ENCODE peak calls at places on chromosomes 5 and 9, in four cellular contexts. X is CD8-positive, alpha-beta memory T cell; V is activated naive CD4-positive, alpha-beta T cell treated with Interleukin-2 at 50 U/mL for 16 hours; Y is HEK293T. M is an unnamed sample.
A peak's percentile ranks its signal among the peaks of the same experiment; 100 is the strongest.

GRCh38 chr9:591292-591691 is 250.2 kb upstream of the DMRT1 start:
- DNase-seq in X (no peak), V (no peak), Y (no peak), M (no peak)

GRCh38 chr5:62460578-62460983 is 48.0 kb downstream of the IPO11 start:
- DNase-seq in X (peak; percentile 16), V (no peak), Y (peak; percentile 22), M (no peak)

GRCh38 chr9:136804509-136805206 is 3.1 kb upstream of the RABL6 start:
- DNase-seq in X (no peak), V (no peak), Y (no peak), M (no peak)

GRCh38 chr5:79133121-79133656 is 21.6 kb downstream of the BHMT start:
- DNase-seq in X (peak; percentile 26), V (no peak), Y (no peak), M (no peak)

GRCh38 chr9:88950341-88951141 is 40.7 kb upstream of the S1PR3 start:
- DNase-seq in X (no peak), V (no peak), Y (no peak), M (no peak)

GRCh38 chr9:74497750-74498615 is 848 bp downstream of the RORB start:
- DNase-seq in X (peak; percentile 8), V (no peak), Y (peak; percentile 29), M (peak; percentile 8)

GRCh38 chr5:88883566-88884434 is 816 bp upstream of the MEF2C start:
- DNase-seq in X (no peak), V (no peak), Y (peak; percentile 62), M (peak; percentile 37)

GRCh38 chr9:120890415-120891254 is 13.6 kb upstream of the PHF19 start:
- DNase-seq in X (peak; percentile 83), V (peak; percentile 42), Y (no peak), M (peak; percentile 57)

GRCh38 chr5:98454904-98455303 is 318.6 kb upstream of the RGMB start:
- DNase-seq in X (no peak), V (no peak), Y (no peak), M (no peak)

GRCh38 chr5:58040851-58041250 is 419.0 kb downstream of the PLK2 start:
- DNase-seq in X (no peak), V (no peak), Y (no peak), M (no peak)

GRCh38 chr5:124790261-124790894 is 43.9 kb upstream of the ZNF608 start:
- DNase-seq in X (no peak), V (no peak), Y (no peak), M (no peak)

GRCh38 chr5:145660897-145661650 is 174.1 kb downstream of the PRELID2 start:
- DNase-seq in X (no peak), V (no peak), Y (no peak), M (no peak)

GRCh38 chr9:134486127-134486995 is 155.2 kb upstream of the COL5A1 start:
- DNase-seq in X (no peak), V (no peak), Y (no peak), M (no peak)

GRCh38 chr5:68381909-68382308 is 166.4 kb downstream of the PIK3R1 start:
- DNase-seq in X (no peak), V (no peak), Y (no peak), M (no peak)

GRCh38 chr9:101705135-101705661 is 33.2 kb downstream of the GRIN3A start:
- DNase-seq in X (peak; percentile 39), V (no peak), Y (peak; percentile 40), M (peak; percentile 36)

GRCh38 chr5:136006767-136007251 is 22.0 kb upstream of the TGFBI start:
- DNase-seq in X (no peak), V (no peak), Y (no peak), M (no peak)

GRCh38 chr5:64979518-64979917 is 210.8 kb downstream of the CWC27 start:
- DNase-seq in X (no peak), V (no peak), Y (no peak), M (no peak)

GRCh38 chr9:98834386-98834785 is 26.9 kb downstream of the GALNT12 start:
- DNase-seq in X (no peak), V (no peak), Y (no peak), M (no peak)

GRCh38 chr9:32523910-32524309 is 2.1 kb downstream of the RIGI start:
- DNase-seq in X (no peak), V (no peak), Y (no peak), M (no peak)

GRCh38 chr9:86034863-86035734 is 64.3 kb downstream of the GOLM1 start:
- DNase-seq in X (no peak), V (no peak), Y (peak; percentile 76), M (peak; percentile 27)

GRCh38 chr5:33892419-33893151 is 795 bp upstream of the ADAMTS12 start:
- DNase-seq in X (no peak), V (no peak), Y (no peak), M (no peak)

GRCh38 chr5:142929602-142930001 is 159.4 kb downstream of the ARHGAP26 start:
- DNase-seq in X (peak; percentile 1), V (no peak), Y (no peak), M (no peak)

GRCh38 chr5:177498013-177498847 is 826 bp upstream of the PDLIM7 start:
- DNase-seq in X (no peak), V (no peak), Y (no peak), M (peak; percentile 55)

GRCh38 chr5:131068893-131069643 is 96.0 kb downstream of the HINT1 start:
- DNase-seq in X (peak; percentile 63), V (peak; percentile 44), Y (no peak), M (peak; percentile 36)

GRCh38 chr5:125140855-125141254 is 394.4 kb upstream of the ZNF608 start:
- DNase-seq in X (no peak), V (no peak), Y (no peak), M (no peak)

GRCh38 chr5:154706416-154706815 is 48.8 kb upstream of the LARP1 start:
- DNase-seq in X (no peak), V (no peak), Y (no peak), M (no peak)

GRCh38 chr9:81363916-81364480 is 325.3 kb downstream of the TLE1 start:
- DNase-seq in X (no peak), V (no peak), Y (no peak), M (no peak)

GRCh38 chr5:140220698-140221064 is 45.7 kb downstream of the CYSTM1 start:
- DNase-seq in X (no peak), V (no peak), Y (no peak), M (no peak)

GRCh38 chr5:35826561-35826960 is 30.1 kb upstream of the IL7R start:
- DNase-seq in X (no peak), V (peak; percentile 38), Y (no peak), M (no peak)

GRCh38 chr9:95130484-95130883 is 187.0 kb downstream of the FANCC start:
- DNase-seq in X (no peak), V (no peak), Y (no peak), M (no peak)

GRCh38 chr5:123875444-123876264 is 363.7 kb downstream of the CSNK1G3 start:
- DNase-seq in X (no peak), V (no peak), Y (peak; percentile 26), M (no peak)

GRCh38 chr9:35112257-35113020 is 3.2 kb downstream of the ATOSB start:
- DNase-seq in X (no peak), V (peak; percentile 21), Y (no peak), M (peak; percentile 34)

GRCh38 chr5:166240705-166241104 is 2050.7 kb upstream of the WWC1 start:
- DNase-seq in X (no peak), V (no peak), Y (no peak), M (no peak)

GRCh38 chr9:7273575-7273974 is 515.8 kb downstream of the KDM4C start:
- DNase-seq in X (no peak), V (no peak), Y (peak; percentile 12), M (no peak)

GRCh38 chr5:152884006-152884405 is 478.9 kb upstream of the NMUR2 start:
- DNase-seq in X (no peak), V (no peak), Y (no peak), M (no peak)

M was measured in stimulated activated naive CD8-positive, alpha-beta T cell treated with anti-CD3 and anti-CD28 coated beads, Interleukin-15, Interleukin-2, amounts not matched to agents 100 U/mL and 50 U/mL, for 24 hours.